ENCODE peak calls at places on chromosomes 4 and X, in nine cellular contexts. M, V, S, P, W, U, D, G and X are unnamed samples.

GRCh38 chr4:54942735-54943134 is 182.7 kb downstream of the KDR start:
- DNase-seq in M (no peak), V (no peak), S (no peak), P (no peak), W (no peak), U (no peak), D (no peak), G (no peak), X (no peak)

GRCh38 chrX:41530082-41530481 is 82.9 kb downstream of the NYX start:
- DNase-seq in M (no peak), V (no peak), S (no peak), P (no peak), W (no peak), U (no peak), D (no peak), G (no peak), X (no peak)

GRCh38 chr4:140004580-140005314 is 149.2 kb downstream of the MAML3 start:
- DNase-seq in M (no peak), V (peak; percentile 51), S (no peak), P (peak; percentile 3), W (peak; percentile 86), U (peak; percentile 60), D (no peak), G (no peak), X (no peak)

GRCh38 chr4:152530600-152530999 is 5.3 kb downstream of the FBXW7 start:
- DNase-seq in M (no peak), V (no peak), S (no peak), P (no peak), W (no peak), U (no peak), D (no peak), G (no peak), X (peak; percentile 35)

GRCh38 chr4:76939184-76939583 is 10.4 kb upstream of the SEPTIN11 start:
- DNase-seq in M (no peak), V (no peak), S (no peak), P (no peak), W (no peak), U (no peak), D (no peak), G (no peak), X (no peak)

GRCh38 chrX:23100826-23101225 is 101.1 kb downstream of the DDX53 start:
- DNase-seq in M (no peak), V (no peak), S (no peak), P (no peak), W (no peak), U (no peak), D (no peak), G (no peak), X (no peak)

GRCh38 chr4:139950568-139950967 is 203.4 kb downstream of the MAML3 start:
- DNase-seq in M (peak; percentile 83), V (no peak), S (no peak), P (peak; percentile 51), W (peak; percentile 51), U (no peak), D (no peak), G (peak; percentile 64), X (peak; percentile 92)

GRCh38 chr4:2859514-2859913 is 15.9 kb downstream of the ADD1 start:
- DNase-seq in M (no peak), V (no peak), S (no peak), P (no peak), W (no peak), U (no peak), D (no peak), G (peak; percentile 67), X (no peak)

GRCh38 chr4:721261-722171 is 15.9 kb downstream of the PCGF3 start:
- DNase-seq in M (no peak), V (peak; percentile 12), S (no peak), P (peak; percentile 62), W (peak; percentile 76), U (no peak), D (no peak), G (no peak), X (no peak)

GRCh38 chrX:109774706-109775105 is 41.6 kb upstream of the ACSL4 start:
- DNase-seq in M (peak; percentile 50), V (peak; percentile 39), S (no peak), P (peak; percentile 73), W (peak; percentile 84), U (no peak), D (peak; percentile 79), G (no peak), X (no peak)

GRCh38 chr4:8641256-8641655 is 48.7 kb downstream of the CPZ start:
- DNase-seq in M (no peak), V (no peak), S (no peak), P (no peak), W (no peak), U (no peak), D (no peak), G (no peak), X (no peak)

GRCh38 chr4:48380583-48381167 is 39.3 kb downstream of the SLAIN2 start:
- DNase-seq in M (no peak), V (peak; percentile 33), S (no peak), P (peak; percentile 73), W (no peak), U (no peak), D (no peak), G (no peak), X (no peak)

GRCh38 chr4:48904541-48905142 is 1.9 kb downstream of the OCIAD2 start:
- DNase-seq in M (no peak), V (peak; percentile 91), S (no peak), P (no peak), W (no peak), U (no peak), D (no peak), G (peak; percentile 38), X (no peak)

GRCh38 chr4:189787216-189788031 is 153.2 kb upstream of the FRG1 start:
- DNase-seq in M (no peak), V (no peak), S (no peak), P (no peak), W (peak; percentile 45), U (no peak), D (no peak), G (no peak), X (no peak)

GRCh38 chr4:153497091-153497531 is 31.0 kb downstream of the TMEM131L start:
- DNase-seq in M (no peak), V (no peak), S (no peak), P (peak; percentile 84), W (peak; percentile 46), U (no peak), D (peak; percentile 58), G (peak; percentile 64), X (no peak)

GRCh38 chr4:84491420-84491819 is 7.7 kb downstream of the NKX6-1 start:
- DNase-seq in M (no peak), V (no peak), S (no peak), P (no peak), W (no peak), U (no peak), D (no peak), G (no peak), X (no peak)

GRCh38 chr4:78542373-78542772 is 9.2 kb upstream of the ANXA3 start:
- DNase-seq in M (no peak), V (peak; percentile 57), S (no peak), P (peak; percentile 68), W (peak; percentile 85), U (no peak), D (peak; percentile 30), G (no peak), X (no peak)
- H3K27ac ChIP-seq in M (no peak overlapping the region), V (no peak overlapping the region), S (peak overlapping the region; percentile 80), P (peak overlapping the region; percentile 65), W (peak overlapping the region; percentile 42), U (no peak overlapping the region), D (no peak overlapping the region), G (no peak overlapping the region), X (no peak overlapping the region)

DNA sequence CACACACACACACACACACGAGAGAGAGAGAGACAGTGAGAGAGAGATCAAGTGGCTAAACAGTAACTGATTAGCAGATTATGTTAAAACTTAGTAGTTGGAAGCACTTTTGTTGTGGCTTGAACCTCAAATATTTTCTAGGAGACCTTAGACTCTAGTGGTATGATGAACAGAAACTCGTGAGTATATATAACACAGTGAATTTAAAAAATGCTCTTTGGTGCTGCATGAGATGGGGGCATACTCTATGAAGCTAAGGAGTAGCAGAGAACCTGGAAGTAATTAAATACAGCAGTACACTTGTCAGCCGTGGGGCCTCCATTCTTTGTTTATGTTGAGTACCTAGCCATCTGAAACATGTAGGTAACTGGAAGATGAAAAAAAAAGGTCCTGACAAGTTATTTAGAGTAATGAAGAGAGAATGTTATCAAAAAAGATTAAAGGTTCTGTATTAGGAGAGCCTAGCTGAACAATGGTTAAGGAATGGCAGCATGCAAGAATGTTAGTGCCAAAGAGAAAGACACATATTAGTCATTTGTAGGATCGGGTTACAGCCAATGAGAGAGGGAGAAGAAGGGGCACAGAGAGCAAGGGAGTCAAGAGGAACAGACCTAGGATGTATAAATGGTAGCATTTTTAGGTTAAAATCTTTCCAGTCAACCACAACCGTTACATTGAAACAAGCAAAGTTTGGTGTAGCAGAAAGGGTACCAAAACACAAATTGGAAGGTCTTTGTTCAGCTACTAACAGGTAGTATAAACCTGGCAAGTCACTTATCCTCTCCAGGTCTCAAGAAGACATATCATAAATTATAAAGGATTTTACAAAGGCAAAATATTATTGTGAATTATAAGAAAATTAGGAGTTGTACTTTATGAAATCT is 316.7 kb upstream of the DIPK2B start:
- DNase-seq in M (no peak), V (peak; percentile 45), S (peak; percentile 40), P (peak; percentile 70), W (peak; percentile 68), U (no peak), D (peak; percentile 16), G (no peak), X (no peak)
- H3K27me3 ChIP-seq in M (no peaks in the 10 kb centered on the region), V (no peaks in the 10 kb centered on the region), S (no peaks in the 10 kb centered on the region), P (no peaks in the 10 kb centered on the region), W (no peaks in the 10 kb centered on the region), U (no peaks in the 10 kb centered on the region), D (no peaks in the 10 kb centered on the region), G (no peaks in the 10 kb centered on the region), X (no peaks in the 10 kb centered on the region)

GRCh38 chrX:31329298-31329697 is 257.5 kb upstream of the FTHL17 start:
- DNase-seq in M (no peak), V (no peak), S (no peak), P (no peak), W (no peak), U (no peak), D (no peak), G (no peak), X (no peak)

GRCh38 chrX:31318866-31319265 is 247.0 kb upstream of the FTHL17 start:
- DNase-seq in M (no peak), V (no peak), S (no peak), P (no peak), W (no peak), U (no peak), D (no peak), G (no peak), X (no peak)

GRCh38 chrX:31319586-31319985 is 247.7 kb upstream of the FTHL17 start:
- DNase-seq in M (no peak), V (no peak), S (no peak), P (no peak), W (no peak), U (no peak), D (no peak), G (no peak), X (no peak)

GRCh38 chrX:31320740-31321139 is 248.9 kb upstream of the FTHL17 start:
- DNase-seq in M (no peak), V (no peak), S (no peak), P (no peak), W (no peak), U (no peak), D (no peak), G (no peak), X (no peak)

GRCh38 chrX:31323658-31324057 is 251.8 kb upstream of the FTHL17 start:
- DNase-seq in M (no peak), V (no peak), S (no peak), P (no peak), W (no peak), U (no peak), D (no peak), G (no peak), X (peak; percentile 53)
- H3K9ac ChIP-seq in M (no peak overlapping the region), V (no peak overlapping the region), S (no peak overlapping the region), P (no peak overlapping the region), W (no peak overlapping the region), U (no peak overlapping the region), D (no peak overlapping the region), G (no peak overlapping the region), X (no peak overlapping the region)

GRCh38 chr4:163392328-163392727 is 48.6 kb downstream of the NPY5R start:
- DNase-seq in M (no peak), V (no peak), S (no peak), P (no peak), W (no peak), U (no peak), D (no peak), G (no peak), X (no peak)
- H3K27ac ChIP-seq in M (no peak overlapping the region), V (no peak overlapping the region), S (no peak overlapping the region), P (no peak overlapping the region), W (no peak overlapping the region), U (no peak overlapping the region), D (no peak overlapping the region), G (no peak overlapping the region), X (no peak overlapping the region)